ENCODE peak calls at places on chromosomes 5 and 9, in seven cellular contexts. One of them, this sample, is unnamed.

GRCh38 chr5:95725937-95726810 is 5.0 kb upstream of the RHOBTB3 start:
- DNase-seq in HCT116: no peak
- DNase-seq in GM12878: no peak
- DNase-seq in GM23338: no peak
- DNase-seq in H1: no peak
- DNase-seq in HepG2: no peak
- DNase-seq in K562: no peak
- DNase-seq in this sample: peak

GRCh38 chr5:161548472-161549094 is 2.1 kb upstream of the GABRB2 start:
- DNase-seq in K562: no peak
- DNase-seq in H1: no peak
- DNase-seq in GM12878: no peak
- DNase-seq in HepG2: no peak
- DNase-seq in GM23338: peak
- DNase-seq in HCT116: no peak
- DNase-seq in this sample: no peak

GRCh38 chr9:75229605-75230332 is 141.5 kb downstream of the OSTF1 start:
- DNase-seq in HCT116: peak
- DNase-seq in HepG2: peak
- DNase-seq in GM23338: peak
- DNase-seq in GM12878: no peak
- DNase-seq in K562: no peak
- DNase-seq in H1: no peak
- DNase-seq in this sample: no peak

GRCh38 chr5:57495285-57495684 is 12.7 kb upstream of the ACTBL2 start:
- DNase-seq in HepG2: no peak
- DNase-seq in GM12878: no peak
- DNase-seq in K562: no peak
- DNase-seq in HCT116: no peak
- DNase-seq in GM23338: no peak
- DNase-seq in H1: no peak
- DNase-seq in this sample: no peak

GRCh38 chr9:131187957-131188356 is 62.6 kb downstream of the NUP214 start:
- DNase-seq in HepG2: no peak
- DNase-seq in HCT116: no peak
- DNase-seq in K562: no peak
- DNase-seq in GM23338: no peak
- DNase-seq in GM12878: no peak
- DNase-seq in H1: no peak
- DNase-seq in this sample: no peak

GRCh38 chr9:37290366-37290765 is 132.1 kb upstream of the GRHPR start:
- DNase-seq in H1: no peak
- DNase-seq in K562: no peak
- DNase-seq in HCT116: no peak
- DNase-seq in GM23338: no peak
- DNase-seq in HepG2: no peak
- DNase-seq in GM12878: no peak
- DNase-seq in this sample: no peak

GRCh38 chr5:17361331-17361730 is 136.7 kb upstream of the TAF11L2 start:
- DNase-seq in K562: no peak
- DNase-seq in GM12878: no peak
- DNase-seq in GM23338: no peak
- DNase-seq in HepG2: no peak
- DNase-seq in H1: no peak
- DNase-seq in HCT116: no peak
- DNase-seq in this sample: no peak

GRCh38 chr5:172785429-172786088 is 14.6 kb upstream of the DUSP1 start:
- DNase-seq in HCT116: no peak
- DNase-seq in K562: no peak
- DNase-seq in GM23338: no peak
- DNase-seq in GM12878: no peak
- DNase-seq in H1: no peak
- DNase-seq in HepG2: no peak
- DNase-seq in this sample: no peak

GRCh38 chr9:84781431-84781830 is 111.9 kb downstream of the NTRK2 start:
- DNase-seq in GM23338: peak
- DNase-seq in H1: no peak
- DNase-seq in HCT116: no peak
- DNase-seq in HepG2: peak
- DNase-seq in K562: peak
- DNase-seq in GM12878: no peak
- DNase-seq in this sample: no peak

GRCh38 chr5:127084656-127085055 is 11.4 kb upstream of the C5orf63 start:
- DNase-seq in GM23338: no peak
- DNase-seq in GM12878: no peak
- DNase-seq in K562: peak
- DNase-seq in HepG2: no peak
- DNase-seq in HCT116: no peak
- DNase-seq in H1: no peak
- DNase-seq in this sample: no peak

GRCh38 chr5:112863549-112863948 is 2.5 kb downstream of the SRP19 start:
- DNase-seq in HepG2: no peak
- DNase-seq in GM12878: no peak
- DNase-seq in HCT116: no peak
- DNase-seq in GM23338: no peak
- DNase-seq in K562: no peak
- DNase-seq in H1: no peak
- DNase-seq in this sample: no peak

GRCh38 chr5:160923927-160924705 is 72.1 kb upstream of the ATP10B start:
- DNase-seq in GM23338: peak
- DNase-seq in GM12878: no peak
- DNase-seq in HepG2: peak
- DNase-seq in K562: no peak
- DNase-seq in HCT116: no peak
- DNase-seq in H1: no peak
- DNase-seq in this sample: no peak

GRCh38 chr5:170216262-170216864 is 16.4 kb upstream of the C5orf58 start:
- DNase-seq in H1: no peak
- DNase-seq in K562: peak
- DNase-seq in HCT116: peak
- DNase-seq in HepG2: peak
- DNase-seq in GM23338: peak
- DNase-seq in GM12878: no peak
- DNase-seq in this sample: peak

GRCh38 chr5:123283031-123283430 is 140.2 kb downstream of the CEP120 start:
- DNase-seq in HCT116: no peak
- DNase-seq in GM12878: no peak
- DNase-seq in GM23338: no peak
- DNase-seq in K562: no peak
- DNase-seq in H1: no peak
- DNase-seq in HepG2: no peak
- DNase-seq in this sample: no peak

GRCh38 chr5:123283537-123283936 is 139.7 kb downstream of the CEP120 start:
- DNase-seq in GM12878: no peak
- DNase-seq in HepG2: no peak
- DNase-seq in HCT116: no peak
- DNase-seq in GM23338: no peak
- DNase-seq in K562: no peak
- DNase-seq in H1: no peak
- DNase-seq in this sample: no peak

GRCh38 chr5:123287881-123288280 is 135.3 kb downstream of the CEP120 start:
- DNase-seq in GM23338: no peak
- DNase-seq in HepG2: no peak
- DNase-seq in GM12878: no peak
- DNase-seq in HCT116: no peak
- DNase-seq in H1: no peak
- DNase-seq in K562: no peak
- DNase-seq in this sample: no peak

GRCh38 chr5:123289210-123289609 is 134.0 kb downstream of the CEP120 start:
- DNase-seq in HCT116: no peak
- DNase-seq in HepG2: no peak
- DNase-seq in K562: no peak
- DNase-seq in H1: no peak
- DNase-seq in GM12878: no peak
- DNase-seq in GM23338: no peak
- DNase-seq in this sample: no peak

GRCh38 chr5:123285122-123286011 is 137.8 kb downstream of the CEP120 start:
- DNase-seq in GM12878: no peak
- DNase-seq in HCT116: no peak
- DNase-seq in H1: no peak
- DNase-seq in HepG2: no peak
- DNase-seq in GM23338: peak
- DNase-seq in K562: no peak
- DNase-seq in this sample: no peak
- TF ChIP-seq EZH2 in GM12878: no peak
- TF ChIP-seq EZH2 in HCT116: no peak
- TF ChIP-seq EZH2 in H1: no peak
- TF ChIP-seq EZH2 in HepG2: no peak
- TF ChIP-seq EZH2 in GM23338: no peak
- TF ChIP-seq EZH2 in K562: no peak
- TF ChIP-seq EZH2 in this sample: no peak

GRCh38 chr5:39371367-39371635 is 7.0 kb upstream of the C9 start:
- DNase-seq in GM23338: no peak
- DNase-seq in H1: no peak
- DNase-seq in HCT116: no peak
- DNase-seq in HepG2: no peak
- DNase-seq in K562: peak
- DNase-seq in GM12878: no peak
- DNase-seq in this sample: no peak
- H3K27ac ChIP-seq in GM23338: no peak
- H3K27ac ChIP-seq in H1: no peak
- H3K27ac ChIP-seq in HCT116: no peak
- H3K27ac ChIP-seq in HepG2: no peak
- H3K27ac ChIP-seq in K562: no peak
- H3K27ac ChIP-seq in GM12878: no peak
- H3K27ac ChIP-seq in this sample: no peak

DNA sequence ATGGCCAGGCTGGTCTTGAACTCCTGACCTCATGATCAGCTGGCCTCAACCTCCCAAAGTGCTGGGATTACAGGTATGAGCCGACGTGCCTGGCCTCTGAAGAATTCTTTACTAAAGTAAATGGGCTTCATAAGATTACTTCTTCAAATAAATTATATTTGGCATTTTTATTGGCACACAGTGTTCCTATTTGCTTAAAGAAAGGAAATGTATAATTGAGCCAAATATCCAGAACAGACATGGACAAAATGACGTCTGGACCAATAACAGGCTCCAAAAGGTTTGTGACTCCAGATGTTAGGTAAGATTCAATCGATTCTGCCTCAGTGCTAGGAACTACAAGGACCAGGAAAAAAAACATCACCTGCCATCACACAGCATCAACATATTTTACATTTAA is 40.7 kb downstream of the ECPAS start:
- DNase-seq in GM12878: no peak
- DNase-seq in HepG2: no peak
- DNase-seq in HCT116: no peak
- DNase-seq in K562: no peak
- DNase-seq in H1: no peak
- DNase-seq in GM23338: no peak
- DNase-seq in this sample: no peak
- TF ChIP-seq POLR2AphosphoS5 in GM12878: no peak
- TF ChIP-seq POLR2AphosphoS5 in HepG2: no peak
- TF ChIP-seq POLR2AphosphoS5 in HCT116: no peak
- TF ChIP-seq POLR2AphosphoS5 in K562: no peak
- TF ChIP-seq POLR2AphosphoS5 in H1: no peak
- TF ChIP-seq POLR2AphosphoS5 in GM23338: no peak
- TF ChIP-seq POLR2AphosphoS5 in this sample: no peak

DNA sequence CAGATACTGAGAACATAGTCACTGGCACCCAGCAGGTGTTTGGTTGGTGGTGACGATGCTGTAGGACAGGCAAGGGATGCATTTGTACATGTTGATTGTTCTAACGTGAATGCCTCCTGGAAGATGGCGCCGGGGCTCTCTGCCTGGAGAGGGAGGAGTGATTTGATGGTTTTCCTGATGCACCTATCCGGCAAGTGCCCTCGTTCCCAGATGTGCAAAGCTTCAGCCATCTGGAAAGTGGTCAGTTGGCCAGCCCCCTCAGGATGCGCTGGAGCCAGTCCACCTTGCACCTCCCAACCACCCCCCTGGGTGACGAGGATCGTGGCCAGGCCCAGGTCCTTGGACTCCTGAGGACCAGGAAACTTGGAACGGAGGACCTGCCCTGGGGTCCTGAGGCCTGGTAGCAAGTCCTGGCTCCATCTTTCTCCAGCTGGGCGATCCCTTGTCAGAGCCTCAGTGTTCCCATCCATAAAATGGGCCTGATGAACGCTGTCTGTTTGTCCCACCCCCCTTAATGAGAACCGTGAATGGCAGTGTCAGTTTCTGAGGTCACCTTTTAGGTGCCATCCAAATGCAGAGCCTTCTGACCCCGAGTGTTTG is 23.6 kb upstream of the RNU6ATAC start:
- DNase-seq in HepG2: no peak
- DNase-seq in K562: no peak
- DNase-seq in GM12878: no peak
- DNase-seq in H1: no peak
- DNase-seq in HCT116: no peak
- DNase-seq in GM23338: no peak
- DNase-seq in this sample: no peak
- TF ChIP-seq EZH2 in HepG2: no peak
- TF ChIP-seq EZH2 in K562: no peak
- TF ChIP-seq EZH2 in GM12878: no peak
- TF ChIP-seq EZH2 in H1: no peak
- TF ChIP-seq EZH2 in HCT116: no peak
- TF ChIP-seq EZH2 in GM23338: no peak
- TF ChIP-seq EZH2 in this sample: no peak

DNA sequence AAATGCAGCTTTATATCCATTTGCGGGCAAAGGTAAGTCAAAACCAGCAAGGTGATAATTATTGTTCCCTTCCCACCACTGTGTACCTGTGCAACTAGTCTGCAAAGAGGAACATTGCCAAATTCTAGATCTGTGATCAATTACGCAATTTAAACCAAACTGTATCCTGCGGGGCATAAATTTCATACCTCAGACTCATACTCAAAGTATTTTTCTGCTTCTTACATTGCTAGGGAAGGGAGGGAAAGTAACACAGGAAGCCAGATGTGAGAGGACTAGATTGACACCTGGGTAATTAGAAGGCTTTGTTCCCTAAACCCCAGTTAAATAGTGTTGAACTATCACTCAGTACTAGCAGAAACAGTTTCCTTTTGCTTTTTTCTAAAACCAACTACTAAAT is 240.2 kb upstream of the ZNF608 start:
- DNase-seq in H1: no peak
- DNase-seq in GM12878: no peak
- DNase-seq in HCT116: no peak
- DNase-seq in HepG2: no peak
- DNase-seq in K562: no peak
- DNase-seq in GM23338: no peak
- DNase-seq in this sample: no peak
- H3K27ac ChIP-seq in H1: no peak
- H3K27ac ChIP-seq in GM12878: no peak
- H3K27ac ChIP-seq in HCT116: no peak
- H3K27ac ChIP-seq in HepG2: no peak
- H3K27ac ChIP-seq in K562: no peak
- H3K27ac ChIP-seq in GM23338: no peak
- H3K27ac ChIP-seq in this sample: no peak

GRCh38 chr9:127187231-127187956 is 65.0 kb upstream of the ANGPTL2 start:
- DNase-seq in H1: no peak
- DNase-seq in HCT116: peak
- DNase-seq in GM23338: no peak
- DNase-seq in GM12878: no peak
- DNase-seq in K562: peak
- DNase-seq in HepG2: peak
- DNase-seq in this sample: no peak
- TF ChIP-seq POLR2AphosphoS5 in H1: no peak
- TF ChIP-seq POLR2AphosphoS5 in HCT116: no peak
- TF ChIP-seq POLR2AphosphoS5 in GM23338: no peak
- TF ChIP-seq POLR2AphosphoS5 in GM12878: no peak
- TF ChIP-seq POLR2AphosphoS5 in K562: peak
- TF ChIP-seq POLR2AphosphoS5 in HepG2: no peak
- TF ChIP-seq POLR2AphosphoS5 in this sample: no peak